ENCODE peak calls at places on chromosome 7, in four cellular contexts. J is neuronal stem cell, P is IMR-90, L is H9. V is an unnamed sample.

GRCh38 chr7:128892521-128893250 is 17.8 kb downstream of the KCP start:
- DNase-seq in J (no peak), P (no peak), L (no peak), V (no peak)

GRCh38 chr7:40331915-40332314 is 197.1 kb downstream of the SUGCT start:
- DNase-seq in J (no peak), P (peak), L (no peak), V (no peak)

GRCh38 chr7:86942995-86943394 is 116.5 kb downstream of the ELAPOR2 start:
- DNase-seq in J (no peak), P (no peak), L (no peak), V (no peak)

GRCh38 chr7:157136372-157136771 is 2.4 kb upstream of the UBE3C start:
- DNase-seq in J (no peak), P (peak), L (no peak), V (peak)

GRCh38 chr7:40437498-40437897 is 302.7 kb downstream of the SUGCT start:
- DNase-seq in J (no peak), P (peak), L (no peak), V (peak)

GRCh38 chr7:1432411-1433082 is 26.7 kb downstream of the MICALL2 start:
- DNase-seq in J (peak), P (peak), L (peak), V (peak)

GRCh38 chr7:30750574-30751256 is 1.2 kb upstream of the INMT start:
- DNase-seq in J (no peak), P (peak), L (no peak), V (peak)

GRCh38 chr7:102208826-102209225 is 77.8 kb upstream of the SH2B2 start:
- DNase-seq in J (peak), P (no peak), L (no peak), V (no peak)

GRCh38 chr7:69245646-69246045 is 352.6 kb upstream of the AUTS2 start:
- DNase-seq in J (no peak), P (no peak), L (no peak), V (no peak)

GRCh38 chr7:51255536-51256243 is 60.9 kb downstream of the COBL start:
- DNase-seq in J (no peak), P (no peak), L (no peak), V (no peak)

GRCh38 chr7:49852619-49853462 is 79.4 kb downstream of the VWC2 start:
- DNase-seq in J (peak), P (peak), L (peak), V (peak)

GRCh38 chr7:143027032-143027431 is at the start of gene OR9A2:
- DNase-seq in J (no peak), P (no peak), L (no peak), V (no peak)

GRCh38 chr7:20894806-20895205 is 108.1 kb upstream of the SP8 start:
- DNase-seq in J (no peak), P (no peak), L (no peak), V (peak)

GRCh38 chr7:158811461-158811860 is 17.8 kb downstream of the ESYT2 start:
- DNase-seq in J (no peak), P (peak), L (no peak), V (peak)

GRCh38 chr7:23852988-23853387 is 143.0 kb downstream of the STK31 start:
- DNase-seq in J (no peak), P (no peak), L (no peak), V (no peak)

GRCh38 chr7:89133819-89134218 is 338.3 kb upstream of the TEX47 start:
- DNase-seq in J (no peak), P (no peak), L (no peak), V (no peak)

GRCh38 chr7:11471255-11471654 is 360.7 kb downstream of the THSD7A start:
- DNase-seq in J (no peak), P (no peak), L (no peak), V (no peak)
- H2BK120ac ChIP-seq in J (no peak), P (no peak), L (no peak), V (no peak)

GRCh38 chr7:45974540-45975360 is 53.7 kb upstream of the IGFBP3 start:
- DNase-seq in J (no peak), P (no peak), L (no peak), V (no peak)
- H2BK120ac ChIP-seq in J (no peak), P (peak), L (no peak), V (no peak)

GRCh38 chr7:149719912-149720335 is 53.5 kb downstream of the ZNF467 start:
- DNase-seq in J (no peak), P (no peak), L (peak), V (no peak)
- H2BK120ac ChIP-seq in J (no peak), P (no peak), L (no peak), V (no peak)

GRCh38 chr7:55426676-55427075 is 61.5 kb downstream of the LANCL2 start:
- DNase-seq in J (no peak), P (no peak), L (peak), V (no peak)
- H2BK120ac ChIP-seq in J (no peak), P (no peak), L (no peak), V (no peak)

DNA sequence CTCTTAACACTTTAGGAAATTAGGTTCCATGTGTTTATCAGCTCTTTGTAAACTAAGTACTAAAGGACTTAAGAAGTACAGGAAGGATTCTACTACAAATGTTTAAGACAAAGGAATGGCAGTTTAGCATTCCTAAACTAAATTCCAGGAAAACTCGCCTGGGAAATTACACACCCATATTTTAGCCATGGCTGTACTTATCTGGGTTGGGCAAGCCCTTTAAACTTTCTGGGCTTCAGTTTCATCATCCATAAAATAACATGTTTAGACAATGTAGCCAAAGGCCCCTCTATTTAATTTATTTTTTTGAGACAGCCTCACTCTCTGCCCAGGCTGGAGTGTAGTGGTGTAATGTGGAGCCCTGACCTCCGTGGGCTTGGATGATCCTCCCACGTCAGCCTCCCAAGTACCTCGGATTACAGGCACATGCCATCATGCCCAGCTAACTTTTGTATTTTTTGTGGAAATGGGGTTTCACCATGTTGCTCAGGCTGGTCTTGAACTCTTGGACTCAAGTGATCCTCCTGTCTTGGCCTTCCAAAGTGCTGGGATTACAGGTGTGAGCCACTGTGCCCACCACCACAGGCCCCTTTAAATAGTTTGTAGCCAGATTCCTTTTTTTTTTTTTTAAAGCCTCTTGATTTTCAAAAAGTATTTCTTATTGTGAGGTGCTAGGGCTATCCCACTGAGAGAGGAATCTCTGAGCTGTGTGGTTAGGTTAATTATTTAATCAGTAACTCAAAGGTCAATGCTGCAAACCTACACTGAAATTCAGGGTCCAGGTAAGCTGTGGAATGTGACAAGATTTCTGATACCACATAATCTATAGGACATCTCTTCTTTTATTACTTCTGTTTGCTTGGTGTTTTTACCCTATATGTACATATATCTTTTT is 32.1 kb downstream of the TMEM60 start:
- DNase-seq in J (no peak), P (peak), L (no peak), V (peak)
- H2BK120ac ChIP-seq in J (no peak), P (peak), L (no peak), V (no peak)

GRCh38 chr7:98285132-98286092 is 3.9 kb downstream of the BRI3 start:
- DNase-seq in J (no peak), P (no peak), L (no peak), V (no peak)
- H2BK120ac ChIP-seq in J (no peak), P (peak), L (no peak), V (peak)

V was measured in mesenchymal stem cell.